ENCODE peak calls at places on chromosomes 11 and 22, in six cellular contexts. One of them, this sample, is unnamed.

GRCh38 chr22:32606181-32606580 is 131.6 kb downstream of the FBXO7 start:
- DNase-seq in NCI-H1436: no peak
- DNase-seq in fibroblast of lung: no peak
- DNase-seq in AG09309: no peak
- DNase-seq in RPMI7951: no peak
- DNase-seq in colonic mucosa: no peak
- DNase-seq in this sample: no peak

GRCh38 chr11:47415091-47415854 is 6.9 kb downstream of the SLC39A13 start:
- DNase-seq in fibroblast of lung: no peak
- DNase-seq in AG09309: no peak
- DNase-seq in NCI-H1436: no peak
- DNase-seq in RPMI7951: no peak
- DNase-seq in colonic mucosa: no peak
- DNase-seq in this sample: no peak

GRCh38 chr22:44692662-44693007 is 9.4 kb upstream of the PRR5 start:
- DNase-seq in RPMI7951: no peak
- DNase-seq in NCI-H1436: no peak
- DNase-seq in colonic mucosa: no peak
- DNase-seq in fibroblast of lung: no peak
- DNase-seq in AG09309: no peak
- DNase-seq in this sample: no peak

GRCh38 chr11:36142439-36142838 is 146.8 kb downstream of the COMMD9 start:
- DNase-seq in AG09309: no peak
- DNase-seq in NCI-H1436: no peak
- DNase-seq in colonic mucosa: no peak
- DNase-seq in RPMI7951: no peak
- DNase-seq in fibroblast of lung: no peak
- DNase-seq in this sample: no peak

GRCh38 chr11:18364495-18365047 is 29.8 kb upstream of the LDHA start:
- DNase-seq in NCI-H1436: no peak
- DNase-seq in fibroblast of lung: no peak
- DNase-seq in AG09309: no peak
- DNase-seq in colonic mucosa: no peak
- DNase-seq in RPMI7951: no peak
- DNase-seq in this sample: no peak

GRCh38 chr11:128519353-128519752 is 68.0 kb downstream of the ETS1 start:
- DNase-seq in RPMI7951: no peak
- DNase-seq in colonic mucosa: no peak
- DNase-seq in fibroblast of lung: peak
- DNase-seq in AG09309: no peak
- DNase-seq in NCI-H1436: no peak
- DNase-seq in this sample: no peak

GRCh38 chr11:65439331-65440181 is 17.0 kb downstream of the NEAT1 start:
- DNase-seq in RPMI7951: no peak
- DNase-seq in NCI-H1436: no peak
- DNase-seq in fibroblast of lung: peak
- DNase-seq in colonic mucosa: peak
- DNase-seq in AG09309: no peak
- DNase-seq in this sample: no peak

GRCh38 chr11:119376197-119376847 is 5.2 kb downstream of the USP2 start:
- DNase-seq in AG09309: no peak
- DNase-seq in NCI-H1436: no peak
- DNase-seq in colonic mucosa: no peak
- DNase-seq in fibroblast of lung: peak
- DNase-seq in RPMI7951: no peak
- DNase-seq in this sample: peak

GRCh38 chr11:60821827-60822599 is 19.9 kb upstream of the CCDC86 start:
- DNase-seq in colonic mucosa: no peak
- DNase-seq in NCI-H1436: no peak
- DNase-seq in fibroblast of lung: no peak
- DNase-seq in AG09309: no peak
- DNase-seq in RPMI7951: no peak
- DNase-seq in this sample: no peak

GRCh38 chr22:43823353-43823908 is 11.3 kb upstream of the EFCAB6 start:
- DNase-seq in RPMI7951: no peak
- DNase-seq in colonic mucosa: no peak
- DNase-seq in NCI-H1436: no peak
- DNase-seq in fibroblast of lung: no peak
- DNase-seq in AG09309: no peak
- DNase-seq in this sample: no peak

GRCh38 chr11:10322401-10322800 is 17.5 kb downstream of the ADM start:
- DNase-seq in NCI-H1436: no peak
- DNase-seq in RPMI7951: peak
- DNase-seq in colonic mucosa: no peak
- DNase-seq in AG09309: no peak
- DNase-seq in fibroblast of lung: no peak
- DNase-seq in this sample: no peak